ENCODE peak calls at places on chromosomes 5 and 9, in four cellular contexts. K is neuronal stem cell, L is IMR-90, N is mesendoderm. M is an unnamed sample.

GRCh38 chr9:137028281-137029057 is 432 bp upstream of the ABCA2 start:
- DNase-seq in K (peak), L (peak), N (peak), M (no peak)

GRCh38 chr9:38392235-38393127 is at the start of gene ALDH1B1:
- DNase-seq in K (peak), L (peak), N (peak), M (peak)

GRCh38 chr9:14314424-14314928 is 535 bp upstream of the NFIB start:
- DNase-seq in K (no peak), L (peak), N (peak), M (peak)

GRCh38 chr9:126023962-126024361 is 276.8 kb downstream of the PBX3 start:
- DNase-seq in K (no peak), L (no peak), N (no peak), M (no peak)

GRCh38 chr5:53469946-53470687 is 10.3 kb upstream of the FST start:
- DNase-seq in K (no peak), L (peak), N (no peak), M (peak)

GRCh38 chr9:136711751-136712689 is at the start of gene DIPK1B:
- DNase-seq in K (peak), L (no peak), N (peak), M (no peak)

GRCh38 chr5:179918742-179919486 is 11.2 kb upstream of the TBC1D9B start:
- DNase-seq in K (no peak), L (no peak), N (no peak), M (no peak)

GRCh38 chr9:34292552-34292951 is 36.5 kb downstream of the KIF24 start:
- DNase-seq in K (no peak), L (no peak), N (no peak), M (no peak)

GRCh38 chr9:134658378-134658955 is 16.9 kb downstream of the COL5A1 start:
- DNase-seq in K (no peak), L (no peak), N (no peak), M (no peak)

GRCh38 chr9:35813434-35814105 is 1.3 kb downstream of the HINT2 start:
- DNase-seq in K (no peak), L (peak), N (peak), M (peak)

GRCh38 chr5:77774981-77775772 is 962 bp downstream of the TBCA start:
- DNase-seq in K (no peak), L (no peak), N (peak), M (no peak)

GRCh38 chr5:77770293-77771005 is 5.7 kb downstream of the TBCA start:
- DNase-seq in K (no peak), L (peak), N (no peak), M (no peak)

GRCh38 chr5:77773734-77774280 is 2.3 kb downstream of the TBCA start:
- DNase-seq in K (peak), L (no peak), N (peak), M (no peak)

GRCh38 chr5:77771452-77771851 is 4.7 kb downstream of the TBCA start:
- DNase-seq in K (no peak), L (no peak), N (no peak), M (no peak)

GRCh38 chr5:77772729-77773128 is 3.4 kb downstream of the TBCA start:
- DNase-seq in K (no peak), L (no peak), N (no peak), M (no peak)
- H3K4me3 ChIP-seq in K (no peak), L (no peak), N (no peak), M (no peak)

GRCh38 chr5:137370511-137371071 is 128.5 kb downstream of the SPOCK1 start:
- DNase-seq in K (no peak), L (no peak), N (no peak), M (no peak)

GRCh38 chr5:137367951-137368350 is 131.2 kb downstream of the SPOCK1 start:
- DNase-seq in K (no peak), L (no peak), N (no peak), M (no peak)

GRCh38 chr5:137370096-137370495 is 129.0 kb downstream of the SPOCK1 start:
- DNase-seq in K (no peak), L (no peak), N (no peak), M (peak)

GRCh38 chr5:137365126-137365865 is 133.8 kb downstream of the SPOCK1 start:
- DNase-seq in K (no peak), L (no peak), N (no peak), M (no peak)

GRCh38 chr5:137366526-137366925 is 132.6 kb downstream of the SPOCK1 start:
- DNase-seq in K (no peak), L (no peak), N (no peak), M (no peak)
- H3K4me2 ChIP-seq in K (no peak), L (no peak), N (no peak), M (no peak)

GRCh38 chr5:149426931-149427330 is 47.8 kb upstream of the IL17B start:
- DNase-seq in K (no peak), L (no peak), N (no peak), M (no peak)

GRCh38 chr5:149425729-149426128 is 46.6 kb upstream of the IL17B start:
- DNase-seq in K (no peak), L (no peak), N (no peak), M (no peak)

GRCh38 chr5:149429839-149430721 is 51.0 kb upstream of the IL17B start:
- DNase-seq in K (no peak), L (no peak), N (peak), M (peak)

GRCh38 chr5:149428032-149428431 is 48.9 kb upstream of the IL17B start:
- DNase-seq in K (no peak), L (no peak), N (no peak), M (no peak)

GRCh38 chr5:149427374-149427773 is 48.3 kb upstream of the IL17B start:
- DNase-seq in K (no peak), L (no peak), N (no peak), M (no peak)
- H3K4me3 ChIP-seq in K (no peak), L (no peak), N (no peak), M (no peak)

DNA sequence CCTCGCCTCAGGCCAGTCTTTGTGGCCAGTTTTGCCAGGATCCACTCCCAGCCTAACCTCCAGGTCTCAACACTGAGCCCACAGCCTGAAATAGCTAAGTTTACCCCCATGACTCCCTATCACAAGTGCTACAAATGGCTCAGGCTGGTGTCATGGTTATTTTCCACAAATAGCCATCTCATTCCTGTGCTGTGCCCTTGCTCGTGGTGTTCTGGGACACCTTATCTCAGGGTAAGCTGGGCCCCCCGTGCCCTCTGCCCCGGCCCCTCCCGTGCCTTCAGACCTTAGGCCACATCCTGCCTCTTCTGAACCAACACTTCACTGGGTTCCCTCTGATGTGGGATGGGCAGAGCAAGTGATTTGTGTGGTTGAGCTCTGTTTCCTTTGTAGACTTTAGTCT is 84.8 kb upstream of the CTNNA1 start:
- DNase-seq in K (no peak), L (no peak), N (no peak), M (no peak)
- H3K4me2 ChIP-seq in K (no peak), L (no peak), N (no peak), M (no peak)

GRCh38 chr5:36495638-36496010 is 110.8 kb upstream of the SLC1A3 start:
- DNase-seq in K (no peak), L (no peak), N (no peak), M (peak)

GRCh38 chr5:36492998-36493655 is 113.3 kb upstream of the SLC1A3 start:
- DNase-seq in K (no peak), L (peak), N (no peak), M (peak)

GRCh38 chr5:36494756-36495637 is 111.4 kb upstream of the SLC1A3 start:
- DNase-seq in K (no peak), L (peak), N (no peak), M (peak)

GRCh38 chr5:36491860-36492259 is 114.5 kb upstream of the SLC1A3 start:
- DNase-seq in K (no peak), L (no peak), N (peak), M (peak)

GRCh38 chr5:36494028-36494427 is 112.4 kb upstream of the SLC1A3 start:
- DNase-seq in K (no peak), L (no peak), N (no peak), M (no peak)
- H3K4me3 ChIP-seq in K (no peak), L (no peak), N (no peak), M (no peak)

M was measured in fibroblast of lung.